ENCODE peak calls at places on chromosomes 13 and 19, in four cellular contexts. V, U, B and O are unnamed samples.

GRCh38 chr13:20492641-20493040 is 33.0 kb downstream of the CRYL1 start:
- DNase-seq in V (peak), B (peak), U (no peak), O (no peak)

GRCh38 chr19:47145639-47146486 is 15.2 kb downstream of the SAE1 start:
- DNase-seq in V (no peak), B (no peak), U (no peak), O (no peak)

GRCh38 chr19:45469835-45470146 is 2.0 kb downstream of the FOSB start:
- DNase-seq in U (no peak), B (peak), V (no peak), O (no peak)

GRCh38 chr19:18021121-18021755 is 13.3 kb downstream of the ARRDC2 start:
- DNase-seq in V (no peak), B (peak), U (peak), O (peak)

GRCh38 chr19:20371911-20372310 is 193.7 kb downstream of the ZNF737 start:
- DNase-seq in V (no peak), U (no peak), B (no peak), O (no peak)

GRCh38 chr19:50248413-50248812 is 45.0 kb downstream of the MYH14 start:
- DNase-seq in V (no peak), U (no peak), B (no peak), O (no peak)

GRCh38 chr13:113407103-113407530 is 43.2 kb upstream of the GRTP1 start:
- DNase-seq in U (peak), B (no peak), V (no peak), O (peak)

GRCh38 chr19:48635263-48635965 is 1.8 kb downstream of the DBP start:
- DNase-seq in B (no peak), V (peak), U (peak), O (peak)

GRCh38 chr13:50358715-50359367 is 343.6 kb downstream of the KCNRG start:
- DNase-seq in U (no peak), V (no peak), B (no peak), O (no peak)

GRCh38 chr19:51114087-51114714 is 6.0 kb upstream of the CTU1 start:
- DNase-seq in U (no peak), B (no peak), V (no peak), O (no peak)

GRCh38 chr19:1945899-1946298 is 4.9 kb downstream of the CSNK1G2 start:
- DNase-seq in V (no peak), U (peak), B (peak), O (no peak)

GRCh38 chr19:10503002-10503789 is at the start of gene KEAP1:
- DNase-seq in B (peak), U (peak), V (no peak), O (peak)

GRCh38 chr19:19613456-19613855 is 5.0 kb downstream of the PBX4 start:
- DNase-seq in U (no peak), B (no peak), V (no peak), O (no peak)

GRCh38 chr13:76455960-76456359 is 430.2 kb downstream of the KCTD12 start:
- DNase-seq in U (no peak), V (no peak), B (peak), O (no peak)

GRCh38 chr13:99388334-99388923 is 81.2 kb upstream of the GPR183 start:
- DNase-seq in B (no peak), U (no peak), V (no peak), O (no peak)

GRCh38 chr19:54108496-54108895 is 5.8 kb downstream of the NDUFA3 start:
- DNase-seq in V (no peak), B (no peak), U (no peak), O (no peak)

GRCh38 chr13:111282997-111283396 is 37.4 kb upstream of the TEX29 start:
- DNase-seq in U (no peak), B (no peak), V (no peak), O (no peak)

GRCh38 chr19:11649941-11650340 is 52.7 kb downstream of the ZNF627 start:
- DNase-seq in V (no peak), U (no peak), B (no peak), O (no peak)

GRCh38 chr13:29877456-29878096 is 27.2 kb upstream of the UBL3 start:
- DNase-seq in B (no peak), U (no peak), V (no peak), O (no peak)

GRCh38 chr13:84802073-84802472 is 919.8 kb upstream of the SLITRK1 start:
- DNase-seq in B (no peak), V (no peak), U (no peak), O (no peak)

GRCh38 chr19:48190288-48191284 is 20.1 kb downstream of the ZSWIM9 start:
- DNase-seq in U (no peak), B (peak), V (peak), O (no peak)

GRCh38 chr19:13883665-13884064 is 6.7 kb downstream of the NANOS3 start:
- DNase-seq in B (no peak), U (no peak), V (no peak), O (no peak)

GRCh38 chr13:59356607-59357006 is 807.1 kb downstream of the DIAPH3 start:
- DNase-seq in V (no peak), B (peak), U (peak), O (peak)

GRCh38 chr19:45767410-45767880 is 1.6 kb downstream of the SIX5 start:
- DNase-seq in V (no peak), U (peak), B (peak), O (peak)

GRCh38 chr13:100836696-100837095 is 162.1 kb upstream of the TMTC4 start:
- DNase-seq in U (no peak), V (no peak), B (peak), O (no peak)

GRCh38 chr13:109145631-109146030 is 516.2 kb downstream of the MYO16 start:
- DNase-seq in U (no peak), B (peak), V (no peak), O (peak)

GRCh38 chr19:34579281-34580054 is 97.5 kb downstream of the SCGB2B2 start:
- DNase-seq in U (peak), B (no peak), V (no peak), O (no peak)

GRCh38 chr19:49065905-49066512 is 1.4 kb upstream of the NTF4 start:
- DNase-seq in B (no peak), U (no peak), V (no peak), O (no peak)

GRCh38 chr13:111513766-111514611 is 193.5 kb downstream of the TEX29 start:
- DNase-seq in V (no peak), B (no peak), U (no peak), O (no peak)

GRCh38 chr19:17871878-17872250 is at the start of gene SLC5A5:
- DNase-seq in V (no peak), B (no peak), U (no peak), O (no peak)

GRCh38 chr13:93224545-93224944 is 2.1 kb upstream of the GPC6 start:
- DNase-seq in U (no peak), V (no peak), B (peak), O (no peak)

GRCh38 chr13:51342706-51343105 is 3.2 kb downstream of the SERPINE3 start:
- DNase-seq in V (no peak), U (no peak), B (peak), O (no peak)

GRCh38 chr19:495440-496332 is 600 bp upstream of the MADCAM1 start:
- DNase-seq in U (peak), V (peak), B (no peak), O (no peak)

GRCh38 chr19:43470288-43470687 is 4.9 kb upstream of the LYPD3 start:
- DNase-seq in V (no peak), B (peak), U (no peak), O (no peak)

GRCh38 chr19:51002542-51003311 is 1.3 kb upstream of the KLK8 start:
- DNase-seq in B (no peak), U (no peak), V (no peak), O (no peak)

GRCh38 chr19:50020481-50020880 is 4.7 kb downstream of the VRK3 start:
- DNase-seq in U (no peak), V (no peak), B (no peak), O (no peak)

GRCh38 chr19:46616631-46617322 is 8.1 kb downstream of the PTGIR start:
- DNase-seq in U (peak), B (peak), V (no peak), O (peak)

GRCh38 chr19:5484398-5485285 is 29.4 kb downstream of the ZNRF4 start:
- DNase-seq in U (peak), B (peak), V (no peak), O (no peak)

GRCh38 chr19:55062735-55063491 is at the start of gene RDH13:
- DNase-seq in B (peak), U (peak), V (peak), O (peak)